ENCODE peak calls at places on chromosomes 13 and 19, in four cellular contexts. Y, O, D and L are unnamed samples.

GRCh38 chr13:78608705-78609463 is 5.5 kb upstream of the POU4F1 start:
- DNase-seq in O (no peak), D (no peak), Y (peak; percentile 39), L (no peak)

GRCh38 chr19:309206-309565 is 18.0 kb upstream of the PLPP2 start:
- DNase-seq in D (no peak), O (no peak), Y (no peak), L (no peak)

GRCh38 chr13:34078334-34078999 is 260.5 kb downstream of the RFC3 start:
- DNase-seq in Y (no peak), O (no peak), D (no peak), L (no peak)

GRCh38 chr13:94195715-94196114 is 283.8 kb downstream of the DCT start:
- DNase-seq in O (peak; percentile 97), D (no peak), Y (no peak), L (peak; percentile 99)

GRCh38 chr13:41199526-41199925 is 5.2 kb upstream of the KBTBD7 start:
- DNase-seq in D (no peak), Y (no peak), O (no peak), L (no peak)

GRCh38 chr13:20616059-20616797 is 49.3 kb downstream of the IFT88 start:
- DNase-seq in Y (no peak), O (peak; percentile 91), D (no peak), L (peak; percentile 96)

GRCh38 chr19:19606021-19606420 is 12.5 kb downstream of the PBX4 start:
- DNase-seq in O (no peak), Y (no peak), D (peak; percentile 20), L (peak; percentile 42)

GRCh38 chr19:47152632-47153031 is 22.0 kb downstream of the SAE1 start:
- DNase-seq in D (no peak), Y (no peak), O (no peak), L (no peak)

GRCh38 chr13:110524484-110525254 is 36.9 kb downstream of the RAB20 start:
- DNase-seq in Y (no peak), D (peak; percentile 88), O (no peak), L (no peak)

GRCh38 chr19:19342086-19343015 is 21.7 kb downstream of the MAU2 start:
- DNase-seq in D (peak; percentile 42), Y (peak; percentile 92), O (peak; percentile 63), L (peak; percentile 54)